ENCODE peak calls at places on chromosomes 3 and 15, in ten cellular contexts. S, B, X, J, P, H, O, R, Y and I are unnamed samples. For H3K4me1, the result is how much of the 10 kb centered on the place peaks cover.

GRCh38 chr15:55588070-55588817 is at the start of gene PYGO1:
- DNase-seq in S (peak), R (peak), Y (peak), H (peak), J (no peak), P (no peak), X (peak), B (peak), O (peak), I (peak)

GRCh38 chr15:33292718-33293307 is 18.0 kb upstream of the RYR3 start:
- DNase-seq in P (peak), Y (no peak), S (peak), O (peak), J (no peak), B (peak), X (peak), R (peak), H (peak), I (no peak)

GRCh38 chr3:98528474-98529346 is 3.1 kb upstream of the GPR15 start:
- DNase-seq in R (no peak), H (peak), B (no peak), X (no peak), Y (no peak), S (no peak), P (no peak), J (no peak), O (no peak), I (no peak)

GRCh38 chr15:26631894-26632293 is 141.0 kb downstream of the GABRB3 start:
- DNase-seq in P (no peak), J (no peak), S (no peak), X (no peak), B (no peak), R (no peak), H (peak), Y (no peak), O (no peak), I (no peak)

GRCh38 chr3:5162102-5162501 is 25.4 kb upstream of the EDEM1 start:
- DNase-seq in P (no peak), O (no peak), H (peak), R (peak), Y (no peak), J (no peak), B (no peak), X (peak), S (peak), I (no peak)

GRCh38 chr3:45688194-45688881 is 858 bp upstream of the SACM1L start:
- DNase-seq in Y (peak), O (peak), X (peak), J (no peak), B (peak), H (peak), S (peak), P (peak), R (no peak), I (peak)

GRCh38 chr3:142963266-142964149 is at the start of gene PAQR9:
- DNase-seq in S (no peak), P (no peak), Y (peak), J (no peak), B (peak), O (no peak), H (peak), R (peak), X (peak), I (peak)

GRCh38 chr3:97278506-97278905 is 464.1 kb downstream of the EPHA6 start:
- DNase-seq in X (no peak), H (peak), B (no peak), R (no peak), P (no peak), S (no peak), Y (no peak), J (no peak), O (no peak), I (no peak)

GRCh38 chr3:78895528-78895927 is 872.3 kb downstream of the ROBO1 start:
- DNase-seq in O (no peak), Y (no peak), H (no peak), S (no peak), B (no peak), J (no peak), X (peak), R (no peak), P (no peak), I (no peak)

GRCh38 chr3:167821248-167821805 is 85.8 kb downstream of the SERPINI1 start:
- DNase-seq in J (no peak), H (no peak), R (no peak), O (no peak), Y (peak), S (no peak), P (no peak), X (no peak), B (peak), I (no peak)

GRCh38 chr3:157938154-157938774 is 168.0 kb downstream of the SHOX2 start:
- DNase-seq in X (peak), P (no peak), B (no peak), Y (no peak), S (peak), H (no peak), J (no peak), O (no peak), R (no peak), I (no peak)

GRCh38 chr3:139537795-139538538 is 1.6 kb downstream of the RBP1 start:
- DNase-seq in O (peak), S (no peak), J (no peak), R (no peak), H (no peak), X (no peak), P (no peak), Y (no peak), B (no peak), I (no peak)

GRCh38 chr3:58627580-58627894 is 39.0 kb downstream of the FAM3D start:
- DNase-seq in B (peak), P (no peak), H (no peak), R (peak), J (no peak), X (peak), S (peak), Y (no peak), O (peak), I (no peak)

GRCh38 chr3:138921316-138922292 is 25.3 kb downstream of the FOXL2 start:
- DNase-seq in H (peak), O (no peak), X (peak), Y (no peak), R (peak), P (no peak), S (peak), B (no peak), J (no peak), I (no peak)

GRCh38 chr15:53454843-53455721 is 304.4 kb downstream of the WDR72 start:
- DNase-seq in X (no peak), O (peak), H (no peak), Y (no peak), J (no peak), S (no peak), P (no peak), R (no peak), B (no peak), I (no peak)

GRCh38 chr3:140501770-140502364 is 176.0 kb upstream of the TRIM42 start:
- DNase-seq in P (no peak), B (no peak), Y (no peak), J (no peak), R (no peak), X (no peak), H (no peak), S (no peak), O (no peak), I (no peak)

GRCh38 chr15:101503296-101503599 is 13.7 kb upstream of the PCSK6 start:
- DNase-seq in S (no peak), X (no peak), J (no peak), H (no peak), P (no peak), R (no peak), B (no peak), Y (no peak), O (no peak), I (no peak)

GRCh38 chr15:101500865-101501551 is 11.5 kb upstream of the PCSK6 start:
- DNase-seq in J (no peak), X (peak), B (no peak), O (no peak), R (no peak), S (no peak), Y (no peak), H (no peak), P (no peak), I (no peak)

GRCh38 chr15:101502572-101503295 is 13.2 kb upstream of the PCSK6 start:
- DNase-seq in Y (no peak), S (no peak), R (no peak), H (no peak), B (no peak), X (no peak), J (no peak), O (no peak), P (no peak), I (no peak)

GRCh38 chr15:101499863-101500713 is 10.6 kb upstream of the PCSK6 start:
- DNase-seq in H (no peak), P (no peak), Y (peak), R (peak), S (peak), B (peak), J (no peak), O (peak), X (no peak), I (peak)

DNA sequence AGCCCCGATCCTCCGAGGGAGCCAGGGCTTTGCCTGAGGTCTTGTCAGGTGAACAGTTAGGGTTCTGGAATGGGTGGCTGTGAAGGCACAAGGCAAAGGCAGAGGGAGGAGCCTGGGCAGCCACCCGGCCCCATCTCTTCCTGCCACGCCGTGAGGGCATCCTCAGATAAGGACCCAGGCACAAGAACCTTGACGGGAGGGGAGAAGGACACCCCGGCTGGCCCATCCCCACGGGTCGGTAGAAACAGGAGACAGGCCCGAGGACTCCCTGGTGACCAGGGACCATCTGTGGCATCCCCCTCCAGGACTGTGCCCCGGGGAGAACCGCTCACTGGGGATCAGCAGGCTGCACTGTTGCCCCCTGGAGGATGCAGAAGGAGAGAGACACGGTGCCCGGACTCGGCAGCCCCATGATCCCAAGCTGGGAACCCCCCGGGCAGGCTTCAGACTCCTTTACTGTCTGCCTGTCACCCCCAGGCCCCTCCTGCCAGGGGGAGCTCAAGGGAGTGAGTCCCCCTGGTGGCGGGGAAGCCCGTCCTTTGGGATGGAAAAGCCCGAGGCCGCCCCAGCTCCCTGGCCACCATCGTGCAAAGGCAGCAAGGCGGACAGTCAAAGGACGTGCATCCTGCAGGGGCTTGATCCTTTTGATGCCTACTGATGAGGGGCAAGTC is 12.3 kb upstream of the PCSK6 start:
- DNase-seq in H (peak), J (no peak), S (peak), R (peak), Y (peak), X (peak), B (peak), P (no peak), O (no peak), I (peak)
- H3K4me1 ChIP-seq in H (under half), J (under half), S (under half), R (under half), Y (under half), X (under half), B (under half), P (under half), O (under half), I (under half)

GRCh38 chr15:68057758-68058157 is 3.6 kb downstream of the PIAS1 start:
- DNase-seq in B (no peak), P (no peak), R (no peak), S (no peak), O (no peak), H (peak), Y (no peak), J (no peak), X (no peak), I (no peak)
- H3K4me1 ChIP-seq in B (under half), P (under half), R (under half), S (under half), O (under half), H (under half), Y (under half), J (under half), X (under half), I (under half)

GRCh38 chr15:79230766-79231165 is 51.8 kb upstream of the ANKRD34C start:
- DNase-seq in Y (no peak), R (no peak), H (peak), X (no peak), B (no peak), J (no peak), P (no peak), S (no peak), O (no peak), I (no peak)

DNA sequence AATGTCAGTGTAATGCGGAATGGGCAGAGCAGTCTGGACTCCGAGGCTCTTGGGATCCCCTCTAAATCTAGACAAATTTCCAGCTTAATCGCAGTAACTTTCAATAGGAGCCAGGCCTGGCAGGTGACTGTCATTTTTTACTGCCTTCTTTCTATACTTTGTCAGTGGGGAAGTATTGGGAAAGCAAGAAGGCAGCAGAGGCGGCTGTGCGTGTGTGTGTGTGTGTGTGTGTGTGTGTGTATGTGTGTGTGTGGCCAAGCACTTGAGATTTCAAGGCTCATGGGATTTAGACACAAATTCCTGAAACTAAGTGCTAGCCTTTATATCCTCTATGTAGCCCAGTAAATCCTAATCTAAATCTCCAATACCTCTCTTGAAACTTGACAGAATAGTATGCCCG is 49.3 kb upstream of the ANKRD34C start:
- DNase-seq in J (no peak), X (no peak), B (no peak), Y (no peak), O (no peak), R (no peak), S (no peak), H (no peak), P (no peak), I (no peak)
- H3K4me1 ChIP-seq in J (under half), X (under half), B (under half), Y (under half), O (under half), R (under half), S (under half), H (under half), P (under half), I (under half)

GRCh38 chr15:98853161-98853560 is 154.4 kb downstream of the PGPEP1L start:
- DNase-seq in B (peak), Y (peak), R (peak), H (peak), X (peak), P (peak), S (peak), J (peak), O (peak), I (peak)
- H3K4me1 ChIP-seq in B (under half), Y (under half), R (under half), H (under half), X (under half), P (under half), S (half or more), J (under half), O (under half), I (under half)

GRCh38 chr15:27850961-27851636 is 248.0 kb downstream of the OCA2 start:
- DNase-seq in O (no peak), S (no peak), P (no peak), Y (no peak), X (no peak), R (no peak), B (no peak), J (no peak), H (no peak), I (peak)
- H3K4me1 ChIP-seq in O (under half), S (under half), P (under half), Y (under half), X (under half), R (under half), B (under half), J (under half), H (under half), I (under half)

GRCh38 chr3:29777869-29778268 is 497.0 kb downstream of the RBMS3 start:
- DNase-seq in R (no peak), X (no peak), O (no peak), S (no peak), P (no peak), J (no peak), B (no peak), H (no peak), Y (no peak), I (no peak)
- H3K4me1 ChIP-seq in R (under half), X (under half), O (under half), S (under half), P (under half), J (under half), B (under half), H (under half), Y (under half), I (under half)

GRCh38 chr3:30685267-30685667 is 78.9 kb downstream of the TGFBR2 start:
- DNase-seq in S (no peak), H (no peak), R (no peak), P (no peak), B (no peak), J (no peak), Y (no peak), X (peak), O (no peak), I (no peak)
- H3K4me1 ChIP-seq in S (half or more), H (under half), R (under half), P (under half), B (under half), J (half or more), Y (under half), X (under half), O (under half), I (half or more)

DNA sequence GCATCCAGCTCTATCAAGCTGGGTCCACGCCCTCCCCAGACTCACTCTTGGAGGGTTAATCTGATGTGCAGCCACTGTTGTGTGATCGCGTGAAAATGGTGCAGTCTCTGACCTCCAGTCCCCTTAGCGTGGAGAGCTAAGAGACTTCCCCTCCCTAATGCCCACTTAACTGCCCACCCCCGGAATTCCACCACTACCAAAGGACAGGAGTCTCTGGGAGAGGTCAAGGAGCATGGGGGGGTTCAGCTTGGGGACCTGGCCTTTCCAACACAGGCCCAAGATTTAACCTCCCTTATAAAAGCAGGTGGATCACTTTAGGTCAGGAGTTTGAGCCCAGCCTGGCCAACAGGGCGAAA is 48.8 kb downstream of the CCDC12 start:
- DNase-seq in Y (no peak), X (no peak), P (no peak), J (no peak), B (no peak), H (no peak), R (no peak), S (no peak), O (no peak), I (peak)
- H3K4me1 ChIP-seq in Y (half or more), X (under half), P (under half), J (half or more), B (under half), H (under half), R (half or more), S (under half), O (under half), I (half or more)

GRCh38 chr3:120416868-120417267 is 33.9 kb downstream of the FSTL1 start:
- DNase-seq in P (no peak), B (peak), H (no peak), R (peak), Y (no peak), X (no peak), O (no peak), S (no peak), J (no peak), I (peak)
- H3K4me1 ChIP-seq in P (under half), B (under half), H (under half), R (under half), Y (under half), X (under half), O (under half), S (under half), J (under half), I (under half)